ENCODE peak calls at places on chromosomes 12 and 14, in four cellular contexts. R is Calu3, I is progenitor cell of endocrine pancreas, K is cardiac muscle cell. A is an unnamed sample.

GRCh38 chr14:37150414-37150813 is 22.0 kb downstream of the SLC25A21 start:
- DNase-seq in R (peak), I (no peak), K (peak), A (no peak)

GRCh38 chr14:29217813-29218450 is 451.3 kb downstream of the FOXG1 start:
- DNase-seq in R (no peak), I (no peak), K (no peak), A (no peak)

GRCh38 chr14:33715223-33715528 is 235.7 kb downstream of the EGLN3 start:
- DNase-seq in R (no peak), I (no peak), K (no peak), A (no peak)

GRCh38 chr12:17278946-17279345 is 673.0 kb upstream of the LMO3 start:
- DNase-seq in R (no peak), I (no peak), K (peak), A (no peak)

GRCh38 chr14:92976268-92976667 is 53.3 kb downstream of the CHGA start:
- DNase-seq in R (no peak), I (no peak), K (no peak), A (no peak)

GRCh38 chr14:81536125-81536771 is 2.6 kb upstream of the SEL1L start:
- DNase-seq in R (no peak), I (no peak), K (no peak), A (no peak)

GRCh38 chr12:124488520-124488919 is 78.9 kb downstream of the NCOR2 start:
- DNase-seq in R (no peak), I (no peak), K (no peak), A (no peak)

GRCh38 chr12:130715996-130716917 is at the start of gene RIMBP2:
- DNase-seq in R (no peak), I (no peak), K (peak), A (no peak)

GRCh38 chr12:131597327-131597726 is 113.6 kb upstream of the SFSWAP start:
- DNase-seq in R (no peak), I (no peak), K (no peak), A (no peak)

GRCh38 chr12:98868076-98868475 is 223.0 kb downstream of the APAF1 start:
- DNase-seq in R (no peak), I (no peak), K (no peak), A (no peak)

GRCh38 chr12:4824415-4824814 is 85.3 kb upstream of the KCNA1 start:
- DNase-seq in R (no peak), I (no peak), K (no peak), A (no peak)

GRCh38 chr14:31978423-31978822 is 98.7 kb upstream of the ARHGAP5 start:
- DNase-seq in R (no peak), I (no peak), K (no peak), A (no peak)

GRCh38 chr12:108129017-108129812 is at the start of gene WSCD2:
- DNase-seq in R (peak), I (peak), K (peak), A (no peak)

GRCh38 chr12:17652436-17652835 is 437.6 kb downstream of the RERGL start:
- DNase-seq in R (no peak), I (no peak), K (no peak), A (no peak)

GRCh38 chr12:119182701-119183493 is 4.2 kb downstream of the HSPB8 start:
- DNase-seq in R (no peak), I (no peak), K (no peak), A (no peak)

GRCh38 chr12:87807127-87807526 is 222.1 kb downstream of the C12orf50 start:
- DNase-seq in R (no peak), I (no peak), K (no peak), A (no peak)

GRCh38 chr14:68282479-68283377 is 463.1 kb downstream of the RAD51B start:
- DNase-seq in R (no peak), I (no peak), K (no peak), A (no peak)

GRCh38 chr14:84969501-84969900 is 560.4 kb upstream of the FLRT2 start:
- DNase-seq in R (no peak), I (no peak), K (no peak), A (no peak)

GRCh38 chr14:31263485-31264133 is 56.0 kb upstream of the HECTD1 start:
- DNase-seq in R (peak), I (no peak), K (no peak), A (no peak)

GRCh38 chr14:61444215-61444768 is 122.9 kb downstream of the PRKCH start:
- DNase-seq in R (no peak), I (no peak), K (no peak), A (no peak)

GRCh38 chr12:23895792-23896218 is 53.7 kb downstream of the SOX5 start:
- DNase-seq in R (no peak), I (no peak), K (no peak), A (no peak)

GRCh38 chr12:33795536-33795935 is 226.8 kb upstream of the ALG10 start:
- DNase-seq in R (peak), I (no peak), K (no peak), A (no peak)

GRCh38 chr12:102171951-102172350 is 25.7 kb downstream of the PMCH start:
- DNase-seq in R (no peak), I (no peak), K (no peak), A (no peak)

GRCh38 chr12:38282886-38283285 is 33.7 kb upstream of the ALG10B start:
- DNase-seq in R (peak), I (no peak), K (no peak), A (no peak)

GRCh38 chr14:55684956-55685584 is 105.1 kb downstream of the KTN1 start:
- DNase-seq in R (no peak), I (no peak), K (no peak), A (no peak)

GRCh38 chr12:2609020-2609419 is 185.8 kb upstream of the FKBP4 start:
- DNase-seq in R (no peak), I (no peak), K (no peak), A (no peak)

GRCh38 chr14:36097356-36097755 is 79.2 kb downstream of the PTCSC3 start:
- DNase-seq in R (no peak), I (no peak), K (no peak), A (no peak)

GRCh38 chr14:61152851-61153364 is 128.2 kb downstream of the TMEM30B start:
- DNase-seq in R (no peak), I (no peak), K (no peak), A (no peak)

GRCh38 chr12:26754148-26754547 is 78.8 kb downstream of the ITPR2 start:
- DNase-seq in R (no peak), I (no peak), K (no peak), A (no peak)
- TF ChIP-seq CTCF in R (no peak), I (no peak), K (no peak), A (no peak)

GRCh38 chr14:52778702-52779101 is 12.7 kb downstream of the GNPNAT1 start:
- DNase-seq in R (no peak), I (no peak), K (no peak), A (no peak)

GRCh38 chr14:52781629-52782028 is 9.8 kb downstream of the GNPNAT1 start:
- DNase-seq in R (no peak), I (no peak), K (no peak), A (no peak)

GRCh38 chr14:52780893-52781292 is 10.5 kb downstream of the GNPNAT1 start:
- DNase-seq in R (no peak), I (no peak), K (no peak), A (no peak)

DNA sequence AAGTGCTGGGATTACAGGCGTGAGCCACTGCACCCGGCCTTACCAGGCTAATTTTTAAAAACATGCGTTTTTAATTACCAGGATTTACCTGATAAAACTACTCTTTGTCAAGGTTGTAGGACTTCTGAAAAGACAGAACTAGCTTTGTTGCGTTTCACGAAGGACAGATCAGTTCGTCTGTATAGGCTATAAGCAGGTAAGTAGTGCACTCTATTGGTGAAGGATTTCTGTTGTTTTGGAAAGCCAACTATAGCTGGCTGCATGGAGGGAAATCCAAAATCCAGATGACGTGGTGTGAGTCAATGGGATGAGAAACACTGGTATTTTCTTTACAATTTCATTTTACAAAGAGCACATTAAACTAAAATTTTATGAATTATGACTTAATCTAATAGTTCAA is 14.6 kb downstream of the GNPNAT1 start:
- DNase-seq in R (no peak), I (no peak), K (no peak), A (no peak)
- TF ChIP-seq CTCF in R (no peak), I (no peak), K (no peak), A (no peak)

GRCh38 chr12:112998997-112999767 is 20.9 kb downstream of the OAS2 start:
- DNase-seq in R (no peak), I (no peak), K (no peak), A (no peak)

GRCh38 chr12:113003631-113004030 is 25.3 kb downstream of the OAS2 start:
- DNase-seq in R (no peak), I (no peak), K (no peak), A (no peak)

GRCh38 chr12:113002676-113003075 is 24.4 kb downstream of the OAS2 start:
- DNase-seq in R (no peak), I (no peak), K (no peak), A (no peak)

GRCh38 chr12:113000433-113000832 is 22.1 kb downstream of the OAS2 start:
- DNase-seq in R (no peak), I (no peak), K (no peak), A (no peak)

DNA sequence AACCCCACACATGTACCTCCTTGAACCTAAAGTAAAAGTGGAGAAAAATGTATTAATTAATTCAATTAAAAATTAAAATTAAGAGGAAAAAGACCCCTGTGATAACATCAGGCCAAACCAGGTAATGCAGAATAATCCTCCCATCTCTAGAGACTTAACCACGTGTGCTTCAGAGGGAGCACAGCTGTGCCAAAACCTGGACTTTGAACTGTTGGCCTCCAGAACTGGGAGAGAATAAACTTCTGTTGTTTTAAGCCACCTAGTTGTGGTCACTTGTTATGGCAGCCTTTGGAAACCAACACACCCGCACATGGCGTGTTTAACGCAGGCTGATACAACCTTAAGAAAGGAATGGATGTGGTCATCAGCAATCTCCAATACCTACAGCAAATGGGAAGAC is 23.8 kb downstream of the OAS2 start:
- DNase-seq in R (no peak), I (no peak), K (no peak), A (no peak)
- TF ChIP-seq CTCF in R (no peak), I (peak), K (no peak), A (no peak)

DNA sequence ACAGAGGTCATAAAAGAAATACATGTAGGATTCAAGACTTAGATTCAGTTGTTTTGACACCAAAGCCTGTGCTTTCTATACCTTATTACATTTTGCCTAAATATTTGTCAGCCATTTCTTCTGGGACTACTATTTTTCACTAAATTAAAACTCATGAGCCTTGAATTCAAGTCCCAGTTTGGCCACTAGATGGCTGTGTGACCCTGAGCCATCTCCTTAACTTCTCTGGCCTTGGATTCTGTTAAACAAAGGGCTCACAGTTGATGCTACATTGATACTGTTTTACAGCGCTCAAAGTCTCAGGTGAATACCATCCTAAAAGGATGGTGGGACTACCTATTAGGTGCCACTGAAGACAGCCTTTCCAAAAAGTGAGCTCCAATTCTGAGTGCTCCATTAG is 39.6 kb upstream of the CCDC198 start:
- DNase-seq in R (peak), I (no peak), K (no peak), A (no peak)
- TF ChIP-seq CTCF in R (peak), I (peak), K (peak), A (peak)

GRCh38 chr12:104177663-104178501 is 37.7 kb upstream of the TXNRD1 start:
- DNase-seq in R (peak), I (no peak), K (no peak), A (no peak)
- TF ChIP-seq CTCF in R (no peak), I (no peak), K (peak), A (no peak)

GRCh38 chr14:63632932-63633514 is 8.6 kb downstream of the WDR89 start:
- DNase-seq in R (no peak), I (no peak), K (no peak), A (no peak)
- TF ChIP-seq CTCF in R (peak), I (peak), K (peak), A (peak)

GRCh38 chr14:42918615-42919014 is 1311.9 kb downstream of the LRFN5 start:
- DNase-seq in R (no peak), I (no peak), K (no peak), A (no peak)
- TF ChIP-seq CTCF in R (no peak), I (no peak), K (no peak), A (no peak)

GRCh38 chr12:109772622-109773321 is 59.1 kb downstream of the FAM222A start:
- DNase-seq in R (no peak), I (no peak), K (no peak), A (no peak)
- TF ChIP-seq CTCF in R (no peak), I (no peak), K (no peak), A (no peak)

GRCh38 chr12:70402597-70402996 is 36.5 kb downstream of the KCNMB4 start:
- DNase-seq in R (no peak), I (no peak), K (no peak), A (no peak)
- TF ChIP-seq CTCF in R (no peak), I (no peak), K (peak), A (no peak)

GRCh38 chr12:15265868-15266267 is 44.7 kb upstream of the RERG start:
- DNase-seq in R (no peak), I (no peak), K (no peak), A (no peak)

GRCh38 chr12:15274561-15274967 is 47.7 kb upstream of the PTPRO start:
- DNase-seq in R (peak), I (no peak), K (no peak), A (no peak)

GRCh38 chr12:15273896-15274295 is 48.4 kb upstream of the PTPRO start:
- DNase-seq in R (no peak), I (no peak), K (no peak), A (no peak)

GRCh38 chr12:15268927-15269552 is 47.8 kb upstream of the RERG start:
- DNase-seq in R (peak), I (peak), K (peak), A (peak)
- TF ChIP-seq CTCF in R (peak), I (peak), K (peak), A (peak)

A was measured in D721Med.